ENCODE peak calls at places on chromosomes 13 and 19, in nine cellular contexts. X, J, B, K, I, H, T, Q and M are unnamed samples.

GRCh38 chr19:13036366-13036976 is 41.2 kb downstream of the NFIX start:
- DNase-seq in X (peak; percentile 79), J (peak; percentile 85), B (no peak), K (no peak), I (peak; percentile 82), H (peak; percentile 68), T (peak; percentile 79), Q (no peak), M (peak; percentile 76)

GRCh38 chr13:110342474-110342873 is 35.4 kb downstream of the COL4A2 start:
- DNase-seq in X (no peak), J (no peak), B (no peak), K (no peak), I (no peak), H (no peak), T (no peak), Q (no peak), M (no peak)

GRCh38 chr19:28234637-28235036 is 978.3 kb downstream of the UQCRFS1 start:
- DNase-seq in X (no peak), J (peak; percentile 78), B (no peak), K (no peak), I (peak; percentile 42), H (no peak), T (no peak), Q (peak; percentile 20), M (no peak)

GRCh38 chr13:77095288-77095687 is 68.3 kb upstream of the FBXL3 start:
- DNase-seq in X (no peak), J (no peak), B (no peak), K (no peak), I (no peak), H (no peak), T (no peak), Q (no peak), M (no peak)

GRCh38 chr19:13794388-13794751 is 873 bp upstream of the ZSWIM4 start:
- DNase-seq in X (peak; percentile 80), J (peak; percentile 98), B (peak; percentile 80), K (no peak), I (peak; percentile 98), H (peak; percentile 97), T (peak; percentile 74), Q (peak; percentile 96), M (peak; percentile 92)

GRCh38 chr13:95677564-95678386 is 836 bp downstream of the DNAJC3 start:
- DNase-seq in X (peak; percentile 68), J (peak; percentile 39), B (peak; percentile 49), K (no peak), I (peak; percentile 21), H (peak; percentile 27), T (no peak), Q (peak; percentile 3), M (peak; percentile 74)

GRCh38 chr13:112465251-112466131 is 89.3 kb downstream of the SPACA7 start:
- DNase-seq in X (no peak), J (no peak), B (no peak), K (no peak), I (no peak), H (no peak), T (peak; percentile 33), Q (no peak), M (no peak)

GRCh38 chr13:106570354-106570822 is 2.5 kb upstream of the ARGLU1 start:
- DNase-seq in X (peak; percentile 73), J (peak; percentile 78), B (peak; percentile 90), K (no peak), I (peak; percentile 56), H (peak; percentile 72), T (peak; percentile 90), Q (no peak), M (peak; percentile 71)

GRCh38 chr13:41502676-41503075 is 45.3 kb downstream of the RGCC start:
- DNase-seq in X (no peak), J (no peak), B (no peak), K (peak; percentile 43), I (no peak), H (no peak), T (no peak), Q (no peak), M (no peak)
- TF ChIP-seq CTCF in X (no peak), J (no peak), B (no peak), K (no peak), I (no peak), H (no peak), T (no peak), Q (no peak), M (no peak)

GRCh38 chr19:6481541-6482342 is at the start of gene DENND1C:
- DNase-seq in X (peak; percentile 64), J (no peak), B (peak; percentile 12), K (peak; percentile 84), I (no peak), H (no peak), T (no peak), Q (no peak), M (no peak)
- H3K4me3 ChIP-seq in X (peak within 1 kb of the TSS; percentile 49), J (no peak within 1 kb of the TSS), B (no peak within 1 kb of the TSS), K (peak within 1 kb of the TSS; percentile 79), I (no peak within 1 kb of the TSS), H (no peak within 1 kb of the TSS), T (peak within 1 kb of the TSS; percentile 51), Q (no peak within 1 kb of the TSS), M (peak within 1 kb of the TSS; percentile 22)

GRCh38 chr19:48454150-48454730 is 1.1 kb upstream of the KCNJ14 start:
- DNase-seq in X (no peak), J (no peak), B (no peak), K (no peak), I (no peak), H (no peak), T (no peak), Q (no peak), M (no peak)

GRCh38 chr19:48458016-48458415 is 2.6 kb downstream of the KCNJ14 start:
- DNase-seq in X (no peak), J (no peak), B (no peak), K (no peak), I (peak; percentile 58), H (peak; percentile 49), T (no peak), Q (no peak), M (no peak)

GRCh38 chr19:48455171-48455907 is at the start of gene KCNJ14:
- DNase-seq in X (no peak), J (no peak), B (no peak), K (no peak), I (no peak), H (no peak), T (no peak), Q (no peak), M (no peak)

GRCh38 chr19:48456864-48457263 is 1.5 kb downstream of the KCNJ14 start:
- DNase-seq in X (no peak), J (no peak), B (no peak), K (no peak), I (no peak), H (no peak), T (no peak), Q (no peak), M (no peak)

GRCh38 chr19:48455908-48456562 is 661 bp downstream of the KCNJ14 start:
- DNase-seq in X (no peak), J (no peak), B (no peak), K (no peak), I (no peak), H (no peak), T (no peak), Q (no peak), M (no peak)
- TF ChIP-seq CTCF in X (no peak), J (no peak), B (no peak), K (no peak), I (no peak), H (no peak), T (no peak), Q (no peak), M (no peak)

GRCh38 chr19:17245535-17245984 is at the start of gene NR2F6:
- DNase-seq in X (no peak), J (no peak), B (no peak), K (no peak), I (no peak), H (no peak), T (no peak), Q (no peak), M (no peak)
- H3K4me3 ChIP-seq in X (peak within 1 kb of the TSS; percentile 72), J (peak within 1 kb of the TSS; percentile 84), B (peak within 1 kb of the TSS; percentile 65), K (peak within 1 kb of the TSS; percentile 73), I (peak within 1 kb of the TSS; percentile 89), H (peak within 1 kb of the TSS; percentile 96), T (peak within 1 kb of the TSS; percentile 80), Q (peak within 1 kb of the TSS; percentile 79), M (peak within 1 kb of the TSS; percentile 78)

GRCh38 chr19:34218818-34219164 is 35.6 kb upstream of the GARRE1 start:
- DNase-seq in X (no peak), J (no peak), B (peak; percentile 53), K (no peak), I (no peak), H (no peak), T (no peak), Q (no peak), M (no peak)

GRCh38 chr19:34220472-34221063 is 33.8 kb upstream of the GARRE1 start:
- DNase-seq in X (peak; percentile 37), J (peak; percentile 50), B (peak; percentile 71), K (no peak), I (peak; percentile 69), H (peak; percentile 71), T (no peak), Q (no peak), M (no peak)

GRCh38 chr19:34215666-34216038 is 38.7 kb upstream of the GARRE1 start:
- DNase-seq in X (no peak), J (no peak), B (no peak), K (no peak), I (no peak), H (no peak), T (no peak), Q (no peak), M (no peak)

GRCh38 chr19:34215006-34215665 is 39.2 kb upstream of the GARRE1 start:
- DNase-seq in X (no peak), J (no peak), B (no peak), K (no peak), I (no peak), H (no peak), T (no peak), Q (no peak), M (no peak)

DNA sequence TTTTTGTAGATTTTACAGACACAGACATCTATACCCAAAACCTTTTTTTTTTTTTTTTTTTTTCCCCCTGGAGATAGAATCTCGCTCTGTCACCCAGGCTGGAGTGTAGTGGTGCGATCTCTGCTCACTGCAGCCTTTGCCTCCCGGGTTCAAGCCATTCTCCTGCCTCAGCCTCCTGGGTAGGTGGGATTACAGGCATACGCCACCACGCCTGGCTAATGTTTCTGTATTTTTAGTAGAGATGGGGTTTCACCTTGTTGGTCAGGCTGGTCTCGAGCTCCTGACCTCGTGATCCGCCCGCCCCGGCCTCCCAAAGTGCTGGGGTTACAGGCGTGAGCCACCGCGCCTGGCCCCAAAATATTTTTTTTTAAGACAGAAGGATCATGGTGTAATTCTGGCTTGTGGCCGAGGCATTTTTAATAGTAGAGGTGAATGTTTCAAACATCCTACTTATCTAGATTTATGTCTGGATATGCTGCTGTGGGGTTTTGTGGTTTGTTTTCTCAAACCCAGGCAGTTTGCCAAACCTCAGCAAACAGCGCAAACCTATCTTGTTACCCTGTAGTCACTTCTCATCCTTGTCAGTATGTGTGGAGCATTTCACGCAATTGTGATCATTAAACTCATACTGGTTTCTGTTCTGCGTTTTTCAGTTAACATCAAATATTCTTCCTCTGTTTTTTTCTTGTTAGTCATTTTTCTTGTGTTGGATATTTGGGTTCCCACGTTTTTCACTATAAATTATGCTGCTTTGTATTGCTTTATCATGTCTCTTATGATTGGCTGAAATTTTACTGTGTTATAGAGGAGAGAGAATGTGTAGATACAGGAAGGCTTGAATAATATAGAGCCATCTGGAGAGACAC is 36.2 kb upstream of the GARRE1 start:
- DNase-seq in X (no peak), J (peak; percentile 99), B (peak; percentile 58), K (peak; percentile 41), I (peak; percentile 96), H (peak; percentile 99), T (no peak), Q (peak; percentile 97), M (no peak)
- TF ChIP-seq CTCF in X (no peak), J (no peak), B (no peak), K (no peak), I (no peak), H (no peak), T (no peak), Q (no peak), M (no peak)

GRCh38 chr19:46201413-46202310 is 27.9 kb upstream of the IGFL1 start:
- DNase-seq in X (no peak), J (no peak), B (no peak), K (no peak), I (no peak), H (no peak), T (no peak), Q (no peak), M (no peak)
- H3K4me3 ChIP-seq in X (no peak overlapping the region), J (no peak overlapping the region), B (no peak overlapping the region), K (no peak overlapping the region), I (no peak overlapping the region), H (no peak overlapping the region), T (no peak overlapping the region), Q (no peak overlapping the region), M (no peak overlapping the region)